ENCODE peak calls at places on chromosomes 11 and 22, in seven cellular contexts. K is psoas muscle, S is uterus, A is heart right ventricle, B is body of pancreas, R is stomach, U is transverse colon. H is an unnamed sample.
A peak's percentile ranks its signal among the peaks of the same experiment; 100 is the strongest.

GRCh38 chr11:22792497-22792896 is 37.1 kb downstream of the SVIP start:
- DNase-seq in K (no peak), S (no peak), R (no peak), U (no peak), A (no peak), B (no peak), H (no peak)

GRCh38 chr11:121591405-121592033 is 138.8 kb upstream of the SORL1-AS1 start:
- DNase-seq in U (peak; percentile 73), A (peak; percentile 76), S (peak; percentile 65), K (no peak), B (peak; percentile 76), R (peak; percentile 70), H (peak; percentile 35)

GRCh38 chr11:117607449-117607848 is 189.6 kb downstream of the DSCAML1 start:
- DNase-seq in K (no peak), U (no peak), A (no peak), R (no peak), B (no peak), S (no peak), H (no peak)

GRCh38 chr11:45560153-45560934 is 105.1 kb downstream of the CHST1 start:
- DNase-seq in K (peak; percentile 78), U (no peak), S (no peak), B (no peak), A (peak; percentile 37), R (no peak), H (no peak)

GRCh38 chr22:20531154-20531403 is 23.7 kb downstream of the MED15 start:
- DNase-seq in K (no peak), U (no peak), B (no peak), R (no peak), S (no peak), A (no peak), H (no peak)

GRCh38 chr11:55707029-55707428 is 45.0 kb downstream of the OR4C6 start:
- DNase-seq in U (no peak), K (no peak), B (no peak), A (no peak), R (no peak), S (no peak), H (no peak)

GRCh38 chr22:23800297-23801237 is 13.8 kb downstream of the SMARCB1 start:
- DNase-seq in A (no peak), S (no peak), R (no peak), U (no peak), K (no peak), B (no peak), H (no peak)

GRCh38 chr11:69493931-69494821 is 12.7 kb downstream of the LINC01488 start:
- DNase-seq in R (no peak), K (peak; percentile 39), B (no peak), S (no peak), U (no peak), A (no peak), H (no peak)

GRCh38 chr22:49419661-49420060 is 408.0 kb downstream of the BRD1 start:
- DNase-seq in R (no peak), A (no peak), S (no peak), B (no peak), K (no peak), U (no peak), H (no peak)

GRCh38 chr11:13717331-13717730 is 48.9 kb downstream of the FAR1 start:
- DNase-seq in S (no peak), K (no peak), A (no peak), U (no peak), B (no peak), R (no peak), H (no peak)

GRCh38 chr11:61173456-61173855 is 12.2 kb upstream of the VPS37C start:
- DNase-seq in R (peak; percentile 49), K (no peak), A (no peak), B (peak; percentile 45), U (no peak), S (no peak), H (no peak)

GRCh38 chr11:112166561-112166960 is 611 bp upstream of the TEX12 start:
- DNase-seq in R (no peak), K (no peak), B (no peak), U (peak; percentile 47), S (no peak), A (no peak), H (no peak)

GRCh38 chr11:5528495-5528894 is 12.0 kb upstream of the UBQLNL start:
- DNase-seq in U (no peak), K (no peak), R (no peak), B (no peak), A (no peak), S (no peak), H (no peak)

GRCh38 chr11:116412118-116412889 is 360.5 kb downstream of the BUD13 start:
- DNase-seq in R (no peak), B (no peak), U (no peak), K (no peak), A (no peak), S (no peak), H (no peak)

GRCh38 chr22:48947636-48948035 is 880.0 kb downstream of the BRD1 start:
- DNase-seq in R (no peak), B (no peak), S (no peak), A (no peak), K (no peak), U (no peak), H (no peak)

GRCh38 chr22:46679711-46680269 is 58.3 kb downstream of the CERK start:
- DNase-seq in R (no peak), A (no peak), U (no peak), K (no peak), S (no peak), B (no peak), H (no peak)

DNA sequence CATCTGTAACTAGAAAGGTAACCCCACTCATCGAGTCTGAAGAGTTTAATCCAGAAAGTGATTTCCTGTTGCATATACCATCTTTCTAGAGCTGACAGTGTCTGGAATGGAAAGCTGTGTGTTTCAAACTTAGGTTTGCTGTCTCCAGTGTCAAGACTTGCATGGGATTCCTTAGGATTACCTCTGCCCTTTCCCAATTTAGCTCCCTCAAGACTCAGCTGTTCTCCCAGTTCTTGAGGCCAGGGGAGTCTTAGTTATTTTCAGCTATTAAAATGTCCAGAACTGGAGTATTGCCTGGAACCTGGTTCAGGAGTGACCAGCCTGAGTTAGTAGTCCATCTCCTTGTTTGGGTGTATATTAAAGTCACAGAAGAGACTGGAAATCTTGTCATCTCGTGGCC is 25.0 kb upstream of the LDHA start:
- DNase-seq in K (no peak), A (no peak), R (no peak), U (no peak), S (no peak), B (no peak), H (no peak)
- H3K4me1 ChIP-seq in K (peaks cover 6% of the 10 kb centered on the region), A (no peaks in the 10 kb centered on the region), R (no peaks in the 10 kb centered on the region), U (no peaks in the 10 kb centered on the region), S (no peaks in the 10 kb centered on the region), B (no peaks in the 10 kb centered on the region), H (no peaks in the 10 kb centered on the region)

DNA sequence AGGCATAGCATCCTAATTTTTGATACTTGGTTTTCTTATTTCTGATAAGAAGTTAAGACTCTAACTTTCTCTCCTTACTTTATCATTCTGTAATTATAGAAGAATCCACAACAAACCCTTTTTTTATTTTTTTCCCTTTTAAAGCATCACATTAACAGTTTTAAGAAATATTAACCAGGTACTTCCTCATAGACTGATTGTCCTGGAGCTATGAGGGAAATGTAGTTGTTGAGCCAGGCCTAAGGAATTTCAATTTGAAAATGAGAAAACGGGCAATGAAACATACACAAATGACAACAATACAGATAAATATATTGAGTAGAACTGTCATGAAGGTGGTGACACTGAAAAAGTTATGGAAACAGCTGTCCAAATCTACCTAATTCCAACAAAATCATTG is 569.0 kb downstream of the KCNA4 start:
- DNase-seq in B (no peak), A (no peak), S (no peak), K (no peak), U (no peak), R (no peak), H (no peak)
- H3K36me3 ChIP-seq in B (no peaks in the 10 kb centered on the region), A (no peaks in the 10 kb centered on the region), S (no peaks in the 10 kb centered on the region), K (no peaks in the 10 kb centered on the region), U (no peaks in the 10 kb centered on the region), R (no peaks in the 10 kb centered on the region), H (no peaks in the 10 kb centered on the region)

GRCh38 chr22:19490628-19491230 is 11.0 kb downstream of the CDC45 start:
- DNase-seq in B (no peak), A (no peak), S (no peak), U (no peak), K (no peak), R (no peak), H (no peak)
- TF ChIP-seq CTCF in B (no peak), A (no peak), S (no peak), U (no peak), K (no peak), R (no peak), H (no peak)

GRCh38 chr11:12126352-12127019 is 16.1 kb downstream of the MICAL2 start:
- DNase-seq in U (no peak), S (no peak), K (no peak), A (no peak), B (no peak), R (no peak), H (no peak)
- H3K4me1 ChIP-seq in U (peaks cover 18% of the 10 kb centered on the region), S (no peaks in the 10 kb centered on the region), K (no peaks in the 10 kb centered on the region), A (peaks cover 76% of the 10 kb centered on the region), B (peaks cover 14% of the 10 kb centered on the region), R (peaks cover 66% of the 10 kb centered on the region), H (peaks cover 72% of the 10 kb centered on the region)

DNA sequence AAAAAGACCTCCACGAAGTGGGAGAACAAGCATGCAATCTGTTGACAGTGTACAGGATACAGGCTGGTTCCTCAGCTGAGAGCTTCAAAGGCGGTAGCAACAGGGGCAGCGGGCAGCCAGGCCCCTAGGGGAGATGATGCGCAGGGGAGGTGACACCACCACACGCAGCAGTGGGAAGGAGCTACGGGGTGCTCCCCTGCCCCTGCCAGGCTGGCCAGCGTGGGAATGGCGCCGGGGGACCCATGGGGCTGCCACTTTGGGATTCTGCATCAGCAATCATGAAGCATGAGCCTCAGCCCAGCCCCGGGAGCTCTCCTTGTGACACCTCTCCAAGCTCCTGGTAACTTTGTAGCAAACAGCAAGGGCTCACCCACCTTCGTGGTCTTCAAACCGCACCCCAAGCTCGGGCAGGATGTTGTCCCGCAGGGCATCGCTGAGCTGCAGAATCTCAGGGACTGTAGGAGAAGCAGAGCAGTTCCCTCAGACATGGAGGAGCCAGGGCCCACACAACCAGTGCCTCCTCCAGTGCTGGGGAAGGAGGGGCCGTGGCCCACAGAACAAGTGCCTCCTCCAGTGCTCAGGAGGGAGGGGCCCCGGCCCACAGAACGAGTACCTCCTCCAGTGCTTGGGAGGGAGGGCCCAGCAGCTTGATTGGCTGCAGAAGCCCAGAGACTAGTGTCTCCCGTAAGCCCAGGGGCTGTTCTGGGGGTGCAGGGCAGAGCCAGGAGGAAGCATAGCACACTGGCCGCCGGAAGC is 14.6 kb upstream of the NAP1L4 start:
- DNase-seq in K (no peak), R (no peak), B (no peak), S (no peak), A (no peak), U (no peak), H (no peak)
- H3K36me3 ChIP-seq in K (peaks cover 7% of the 10 kb centered on the region), R (peaks cover 52% of the 10 kb centered on the region), B (no peaks in the 10 kb centered on the region), S (no peaks in the 10 kb centered on the region), A (peaks cover 100% of the 10 kb centered on the region), U (no peaks in the 10 kb centered on the region), H (peaks cover 57% of the 10 kb centered on the region)

H was measured in thoracic aorta.